ENCODE peak calls at places on chromosomes 2 and 18, in six cellular contexts. F is K562, P is HepG2, B is SK-N-SH, K is GM12878, X is H1. Q is an unnamed sample.

GRCh38 chr18:73124165-73124564 is 256.4 kb upstream of the NETO1 start:
- DNase-seq in F (no peak), P (no peak), B (no peak), K (no peak), X (no peak), Q (no peak)

GRCh38 chr2:28616618-28617017 is 120.8 kb downstream of the PLB1 start:
- DNase-seq in F (no peak), P (no peak), B (no peak), K (no peak), X (no peak), Q (no peak)

GRCh38 chr18:13611616-13612110 is 114.7 kb downstream of the FAM210A start:
- DNase-seq in F (no peak), P (no peak), B (peak; percentile 64), K (no peak), X (no peak), Q (peak; percentile 63)

GRCh38 chr2:148338544-148338943 is 306.0 kb upstream of the EPC2 start:
- DNase-seq in F (no peak), P (peak; percentile 6), B (no peak), K (no peak), X (no peak), Q (no peak)

GRCh38 chr2:7026740-7027139 is 109.5 kb downstream of the RNF144A start:
- DNase-seq in F (no peak), P (no peak), B (peak; percentile 49), K (no peak), X (no peak), Q (no peak)

GRCh38 chr2:88892207-88892606 is 200.7 kb downstream of the RPIA start:
- DNase-seq in F (no peak), P (no peak), B (no peak), K (no peak), X (no peak), Q (no peak)

GRCh38 chr2:74911061-74911460 is 47.4 kb upstream of the POLE4 start:
- DNase-seq in F (no peak), P (no peak), B (no peak), K (no peak), X (no peak), Q (no peak)

GRCh38 chr2:119531292-119531691 is 7.0 kb upstream of the SCTR start:
- DNase-seq in F (no peak), P (peak; percentile 47), B (no peak), K (no peak), X (no peak), Q (no peak)

GRCh38 chr2:16127958-16128357 is 187.6 kb downstream of the MYCN start:
- DNase-seq in F (no peak), P (peak; percentile 61), B (no peak), K (no peak), X (no peak), Q (no peak)

GRCh38 chr2:140451324-140451723 is 1671.1 kb upstream of the NXPH2 start:
- DNase-seq in F (no peak), P (no peak), B (no peak), K (no peak), X (no peak), Q (no peak)

GRCh38 chr2:85886585-85886984 is 2.2 kb downstream of the ST3GAL5 start:
- DNase-seq in F (no peak), P (no peak), B (no peak), K (no peak), X (no peak), Q (no peak)

GRCh38 chr18:34801769-34802168 is 91.7 kb downstream of the DTNA start:
- DNase-seq in F (no peak), P (no peak), B (no peak), K (no peak), X (no peak), Q (no peak)

GRCh38 chr18:69648486-69648885 is 247.8 kb downstream of the DOK6 start:
- DNase-seq in F (no peak), P (peak; percentile 6), B (no peak), K (no peak), X (no peak), Q (no peak)

GRCh38 chr2:23425338-23425871 is 40.4 kb downstream of the KLHL29 start:
- DNase-seq in F (no peak), P (no peak), B (no peak), K (no peak), X (no peak), Q (no peak)

GRCh38 chr2:218658671-218659257 is 659 bp downstream of the ZNF142 start:
- DNase-seq in F (peak; percentile 51), P (peak; percentile 57), B (peak; percentile 63), K (no peak), X (no peak), Q (peak; percentile 33)

GRCh38 chr2:56357655-56358295 is 174.0 kb downstream of the CCDC85A start:
- DNase-seq in F (no peak), P (no peak), B (no peak), K (no peak), X (no peak), Q (no peak)

GRCh38 chr2:100902833-100903405 is 83.0 kb downstream of the NPAS2 start:
- DNase-seq in F (no peak), P (peak; percentile 81), B (peak; percentile 54), K (no peak), X (no peak), Q (no peak)

GRCh38 chr2:134408386-134408785 is 154.5 kb downstream of the MGAT5 start:
- DNase-seq in F (no peak), P (no peak), B (no peak), K (no peak), X (no peak), Q (no peak)

DNA sequence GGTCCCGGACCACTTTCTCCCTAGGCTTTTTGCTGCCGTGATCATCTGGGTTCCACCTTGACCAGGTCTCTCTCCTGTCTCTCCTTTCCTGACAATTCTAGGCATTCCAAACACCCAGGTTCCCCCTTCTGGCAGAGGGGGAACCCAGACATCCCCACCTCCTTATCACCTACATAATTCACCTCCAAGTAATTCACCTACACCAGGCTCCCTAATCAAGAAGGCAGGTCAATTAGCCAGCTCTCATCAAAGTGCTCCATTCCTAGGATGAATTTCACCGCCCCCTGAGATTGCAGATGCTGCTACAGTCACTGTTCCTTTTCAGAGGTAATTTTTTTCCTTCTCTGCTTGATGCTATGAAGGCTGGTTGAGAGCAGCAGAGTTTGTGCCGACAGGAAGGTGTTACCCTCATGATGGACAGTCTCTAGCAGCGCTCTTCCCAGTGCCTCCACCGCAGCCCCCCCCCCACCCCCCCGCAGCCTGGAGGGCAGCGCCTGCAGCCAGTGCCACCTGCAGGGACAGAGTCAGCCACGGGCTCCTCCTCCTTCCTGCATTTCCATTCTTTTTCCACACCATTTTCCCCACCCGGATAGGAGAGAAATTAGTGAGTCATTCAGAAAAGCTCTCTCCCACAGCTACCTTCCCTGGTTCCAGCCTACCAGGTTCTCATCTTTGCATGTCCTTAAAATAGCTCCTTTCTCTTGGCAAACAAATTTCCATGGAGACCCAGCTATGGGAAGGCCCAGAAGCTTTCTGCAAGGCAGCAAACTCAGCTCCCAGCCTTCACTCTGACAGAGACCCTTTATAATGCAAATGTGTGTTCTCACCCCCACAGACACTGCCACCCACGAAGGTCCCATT is 42.1 kb upstream of the ATG16L1 start:
- DNase-seq in F (peak; percentile 20), P (peak; percentile 23), B (peak; percentile 46), K (no peak), X (peak; percentile 9), Q (no peak)
- TF ChIP-seq GABPA in F (no peak), P (no peak), B (no peak), K (no peak), X (no peak), Q (no peak)

DNA sequence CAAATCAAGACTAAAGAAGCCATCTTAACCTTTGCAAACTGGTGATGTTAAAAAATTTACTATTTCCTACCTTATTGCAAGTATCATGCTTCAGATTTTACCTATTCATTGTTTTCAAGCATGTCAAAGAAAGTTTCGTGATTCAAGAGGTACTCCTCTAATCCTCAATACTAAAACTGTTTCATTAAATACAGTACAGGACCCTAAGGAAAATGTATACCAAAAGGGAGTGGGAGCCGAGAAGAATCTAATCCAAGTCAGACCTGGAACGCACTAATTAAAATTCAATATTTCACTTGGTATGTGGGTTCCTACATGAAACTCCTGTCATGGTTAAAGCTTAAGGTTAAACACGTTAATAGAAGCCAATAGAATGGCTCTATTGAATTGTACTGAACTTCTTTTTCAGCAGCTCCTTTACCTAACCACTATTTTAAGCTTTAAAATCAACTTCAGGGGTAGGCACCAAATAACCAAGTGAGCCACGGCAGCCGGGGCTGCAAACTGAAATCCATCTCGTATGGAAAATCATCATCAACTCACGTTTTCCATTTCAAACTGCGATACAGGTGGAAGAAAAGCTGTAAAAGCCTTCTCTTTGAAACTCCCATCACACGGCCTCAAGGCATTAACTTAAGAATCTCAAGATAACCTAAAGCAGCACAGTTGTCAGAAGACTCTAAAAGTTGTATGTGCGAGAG is 188.8 kb downstream of the ZEB2 start:
- DNase-seq in F (no peak), P (no peak), B (peak; percentile 13), K (no peak), X (no peak), Q (no peak)
- TF ChIP-seq GABPA in F (no peak), P (no peak), B (no peak), K (no peak), X (no peak), Q (no peak)

DNA sequence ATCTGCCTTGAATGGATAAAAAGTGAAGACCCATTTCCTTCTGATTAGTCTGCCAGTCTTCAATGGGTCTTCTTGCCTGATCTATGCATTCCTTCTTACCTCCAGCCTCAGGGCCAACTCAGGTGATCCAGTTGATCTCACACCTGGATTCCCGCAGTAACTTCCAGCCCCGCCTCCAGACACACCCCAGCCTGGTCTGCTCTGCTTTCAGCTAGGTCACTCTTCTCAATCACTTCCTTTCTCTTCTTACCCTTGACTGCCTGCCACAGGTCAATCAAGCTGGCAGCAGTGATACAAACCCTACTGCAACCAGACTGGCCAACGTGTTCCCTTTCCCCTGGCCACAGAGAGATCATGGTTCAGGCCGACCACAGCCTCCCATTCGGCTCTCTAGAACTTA is 263.6 kb downstream of the ZNF516 start:
- DNase-seq in F (no peak), P (no peak), B (no peak), K (no peak), X (no peak), Q (no peak)
- TF ChIP-seq GABPA in F (no peak), P (no peak), B (no peak), K (no peak), X (no peak), Q (no peak)

DNA sequence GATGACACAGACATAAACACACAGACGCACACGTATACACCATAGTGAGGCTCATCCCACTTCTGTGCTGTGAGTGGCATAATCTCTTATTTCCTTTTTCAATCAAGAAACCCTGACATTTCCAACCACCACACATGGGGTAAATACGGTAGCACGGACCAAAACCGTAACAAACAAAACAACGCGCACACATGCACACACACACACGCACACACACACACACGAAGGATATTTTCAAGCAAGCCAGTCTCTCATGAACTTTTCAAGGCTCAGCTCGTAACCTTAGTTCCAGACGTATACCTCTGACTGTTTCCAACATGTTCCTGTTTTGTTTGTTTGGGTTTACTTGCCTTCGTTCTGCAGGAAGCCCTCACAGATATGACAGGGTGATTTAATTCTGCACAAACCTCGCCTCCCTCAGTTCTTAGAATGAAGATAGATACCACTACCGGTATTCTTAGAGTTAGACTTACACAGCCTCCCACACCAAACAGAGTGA is 119.8 kb downstream of the BCL2 start:
- DNase-seq in F (no peak), P (no peak), B (no peak), K (no peak), X (no peak), Q (peak; percentile 65)
- TF ChIP-seq GABPA in F (no peak), P (no peak), B (no peak), K (no peak), X (no peak), Q (no peak)